ENCODE peak calls at places on chromosomes 3 and 15, in five cellular contexts. One of them, this sample, is unnamed.

GRCh38 chr3:42148982-42149432 is 57.9 kb downstream of the TRAK1 start:
- DNase-seq in IMR-90: peak
- DNase-seq in SK-N-SH: peak
- DNase-seq in GM12878: no peak
- DNase-seq in K562: peak
- DNase-seq in this sample: no peak

GRCh38 chr15:30953731-30954378 is 37.6 kb downstream of the MTMR10 start:
- DNase-seq in IMR-90: peak
- DNase-seq in SK-N-SH: no peak
- DNase-seq in GM12878: no peak
- DNase-seq in K562: peak
- DNase-seq in this sample: peak

GRCh38 chr3:94522488-94522887 is 459.6 kb downstream of the NSUN3 start:
- DNase-seq in IMR-90: no peak
- DNase-seq in SK-N-SH: no peak
- DNase-seq in GM12878: no peak
- DNase-seq in K562: no peak
- DNase-seq in this sample: peak

GRCh38 chr3:112042842-112043280 is 8.3 kb downstream of the TMPRSS7 start:
- DNase-seq in IMR-90: no peak
- DNase-seq in SK-N-SH: no peak
- DNase-seq in GM12878: no peak
- DNase-seq in K562: no peak
- DNase-seq in this sample: no peak

GRCh38 chr3:187615630-187616029 is 54.6 kb downstream of the SST start:
- DNase-seq in IMR-90: no peak
- DNase-seq in SK-N-SH: no peak
- DNase-seq in GM12878: no peak
- DNase-seq in K562: no peak
- DNase-seq in this sample: no peak

GRCh38 chr15:58856090-58856489 is 77.4 kb downstream of the SLTM start:
- DNase-seq in IMR-90: peak
- DNase-seq in SK-N-SH: no peak
- DNase-seq in GM12878: no peak
- DNase-seq in K562: no peak
- DNase-seq in this sample: no peak

GRCh38 chr3:9750556-9751411 is 1.0 kb downstream of the OGG1 start:
- DNase-seq in IMR-90: peak
- DNase-seq in SK-N-SH: no peak
- DNase-seq in GM12878: no peak
- DNase-seq in K562: peak
- DNase-seq in this sample: no peak

GRCh38 chr15:67700023-67700422 is 125.3 kb upstream of the SKOR1 start:
- DNase-seq in IMR-90: no peak
- DNase-seq in SK-N-SH: no peak
- DNase-seq in GM12878: no peak
- DNase-seq in K562: no peak
- DNase-seq in this sample: no peak

GRCh38 chr3:42250761-42251160 is 15.2 kb downstream of the CCK start:
- DNase-seq in IMR-90: no peak
- DNase-seq in SK-N-SH: no peak
- DNase-seq in GM12878: no peak
- DNase-seq in K562: no peak
- DNase-seq in this sample: no peak

GRCh38 chr3:169869484-169870304 is at the start of gene LRRC31:
- DNase-seq in IMR-90: no peak
- DNase-seq in SK-N-SH: no peak
- DNase-seq in GM12878: no peak
- DNase-seq in K562: no peak
- DNase-seq in this sample: no peak

GRCh38 chr3:193833592-193833991 is 240.6 kb downstream of the OPA1 start:
- DNase-seq in IMR-90: no peak
- DNase-seq in SK-N-SH: no peak
- DNase-seq in GM12878: no peak
- DNase-seq in K562: no peak
- DNase-seq in this sample: no peak

GRCh38 chr3:45978348-45978747 is 17.3 kb downstream of the FYCO1 start:
- DNase-seq in IMR-90: no peak
- DNase-seq in SK-N-SH: no peak
- DNase-seq in GM12878: no peak
- DNase-seq in K562: no peak
- DNase-seq in this sample: no peak

GRCh38 chr3:195020921-195021320 is 250.0 kb downstream of the XXYLT1 start:
- DNase-seq in IMR-90: no peak
- DNase-seq in SK-N-SH: no peak
- DNase-seq in GM12878: no peak
- DNase-seq in K562: no peak
- DNase-seq in this sample: no peak

GRCh38 chr3:44680921-44681455 is 31.5 kb upstream of the ZNF502 start:
- DNase-seq in IMR-90: no peak
- DNase-seq in SK-N-SH: no peak
- DNase-seq in GM12878: no peak
- DNase-seq in K562: no peak
- DNase-seq in this sample: no peak

GRCh38 chr3:171061749-171062148 is 35.2 kb upstream of the SLC2A2 start:
- DNase-seq in IMR-90: no peak
- DNase-seq in SK-N-SH: no peak
- DNase-seq in GM12878: no peak
- DNase-seq in K562: no peak
- DNase-seq in this sample: no peak

GRCh38 chr3:182650568-182651128 is 142.7 kb upstream of the ATP11B start:
- DNase-seq in IMR-90: no peak
- DNase-seq in SK-N-SH: no peak
- DNase-seq in GM12878: no peak
- DNase-seq in K562: no peak
- DNase-seq in this sample: no peak

GRCh38 chr15:43903864-43904290 is 77.1 kb downstream of the WDR76 start:
- DNase-seq in IMR-90: peak
- DNase-seq in SK-N-SH: peak
- DNase-seq in GM12878: peak
- DNase-seq in K562: peak
- DNase-seq in this sample: peak

GRCh38 chr3:58532794-58533220 is 4.2 kb downstream of the ACOX2 start:
- DNase-seq in IMR-90: peak
- DNase-seq in SK-N-SH: peak
- DNase-seq in GM12878: peak
- DNase-seq in K562: peak
- DNase-seq in this sample: peak

GRCh38 chr3:33146791-33147445 is 33.1 kb downstream of the CRTAP start:
- DNase-seq in IMR-90: peak
- DNase-seq in SK-N-SH: no peak
- DNase-seq in GM12878: no peak
- DNase-seq in K562: no peak
- DNase-seq in this sample: no peak

GRCh38 chr15:35256555-35256954 is 171.5 kb upstream of the NANOGP8 start:
- DNase-seq in IMR-90: peak
- DNase-seq in SK-N-SH: no peak
- DNase-seq in GM12878: no peak
- DNase-seq in K562: no peak
- DNase-seq in this sample: no peak

GRCh38 chr15:63219196-63219719 is 29.9 kb downstream of the RAB8B start:
- DNase-seq in IMR-90: no peak
- DNase-seq in SK-N-SH: no peak
- DNase-seq in GM12878: no peak
- DNase-seq in K562: no peak
- DNase-seq in this sample: no peak

GRCh38 chr3:72529084-72529483 is 319.2 kb downstream of the SHQ1 start:
- DNase-seq in IMR-90: no peak
- DNase-seq in SK-N-SH: no peak
- DNase-seq in GM12878: no peak
- DNase-seq in K562: no peak
- DNase-seq in this sample: no peak

GRCh38 chr3:159128628-159129027 is 326.8 kb downstream of the MFSD1 start:
- DNase-seq in IMR-90: no peak
- DNase-seq in SK-N-SH: no peak
- DNase-seq in GM12878: no peak
- DNase-seq in K562: no peak
- DNase-seq in this sample: peak

GRCh38 chr15:90638241-90638691 is 78.9 kb upstream of the BLM start:
- DNase-seq in IMR-90: no peak
- DNase-seq in SK-N-SH: peak
- DNase-seq in GM12878: no peak
- DNase-seq in K562: no peak
- DNase-seq in this sample: no peak

GRCh38 chr3:19106307-19106706 is 42.0 kb upstream of the KCNH8 start:
- DNase-seq in IMR-90: no peak
- DNase-seq in SK-N-SH: no peak
- DNase-seq in GM12878: no peak
- DNase-seq in K562: no peak
- DNase-seq in this sample: no peak

GRCh38 chr15:47718474-47719440 is 1.5 kb downstream of the SEMA6D start:
- DNase-seq in IMR-90: peak
- DNase-seq in SK-N-SH: peak
- DNase-seq in GM12878: no peak
- DNase-seq in K562: no peak
- DNase-seq in this sample: no peak

GRCh38 chr3:156760333-156760732 is 65.8 kb upstream of the LEKR1 start:
- DNase-seq in IMR-90: no peak
- DNase-seq in SK-N-SH: no peak
- DNase-seq in GM12878: peak
- DNase-seq in K562: no peak
- DNase-seq in this sample: no peak

GRCh38 chr3:67228136-67228535 is 230.0 kb downstream of the KBTBD8 start:
- DNase-seq in IMR-90: no peak
- DNase-seq in SK-N-SH: no peak
- DNase-seq in GM12878: no peak
- DNase-seq in K562: no peak
- DNase-seq in this sample: no peak

GRCh38 chr3:25429960-25430941 is 2.2 kb downstream of the RARB start:
- DNase-seq in IMR-90: peak
- DNase-seq in SK-N-SH: no peak
- DNase-seq in GM12878: no peak
- DNase-seq in K562: no peak
- DNase-seq in this sample: no peak

GRCh38 chr15:32857732-32858131 is 139.9 kb downstream of the GREM1 start:
- DNase-seq in IMR-90: no peak
- DNase-seq in SK-N-SH: no peak
- DNase-seq in GM12878: no peak
- DNase-seq in K562: no peak
- DNase-seq in this sample: no peak

GRCh38 chr3:113166719-113167492 is 44.5 kb upstream of the BOC start:
- DNase-seq in IMR-90: peak
- DNase-seq in SK-N-SH: peak
- DNase-seq in GM12878: no peak
- DNase-seq in K562: no peak
- DNase-seq in this sample: no peak

GRCh38 chr3:66378256-66378655 is 122.6 kb downstream of the LRIG1 start:
- DNase-seq in IMR-90: peak
- DNase-seq in SK-N-SH: peak
- DNase-seq in GM12878: no peak
- DNase-seq in K562: peak
- DNase-seq in this sample: peak

GRCh38 chr3:3851621-3852323 is 52.5 kb downstream of the LRRN1 start:
- DNase-seq in IMR-90: no peak
- DNase-seq in SK-N-SH: no peak
- DNase-seq in GM12878: no peak
- DNase-seq in K562: no peak
- DNase-seq in this sample: no peak

GRCh38 chr3:3853584-3853983 is 54.4 kb downstream of the LRRN1 start:
- DNase-seq in IMR-90: no peak
- DNase-seq in SK-N-SH: no peak
- DNase-seq in GM12878: no peak
- DNase-seq in K562: no peak
- DNase-seq in this sample: no peak

GRCh38 chr3:3847994-3848970 is 49.1 kb downstream of the LRRN1 start:
- DNase-seq in IMR-90: no peak
- DNase-seq in SK-N-SH: no peak
- DNase-seq in GM12878: no peak
- DNase-seq in K562: no peak
- DNase-seq in this sample: no peak
- TF ChIP-seq RCOR1 in IMR-90: no peak
- TF ChIP-seq RCOR1 in SK-N-SH: no peak
- TF ChIP-seq RCOR1 in GM12878: no peak
- TF ChIP-seq RCOR1 in K562: no peak
- TF ChIP-seq RCOR1 in this sample: no peak

GRCh38 chr15:66228807-66229557 is 24.6 kb downstream of the MEGF11 start:
- DNase-seq in IMR-90: no peak
- DNase-seq in SK-N-SH: no peak
- DNase-seq in GM12878: no peak
- DNase-seq in K562: no peak
- DNase-seq in this sample: no peak
- TF ChIP-seq RCOR1 in IMR-90: no peak
- TF ChIP-seq RCOR1 in SK-N-SH: no peak
- TF ChIP-seq RCOR1 in GM12878: no peak
- TF ChIP-seq RCOR1 in K562: no peak
- TF ChIP-seq RCOR1 in this sample: no peak

GRCh38 chr15:89179966-89180875 is 41.2 kb downstream of the RLBP1 start:
- DNase-seq in IMR-90: peak
- DNase-seq in SK-N-SH: no peak
- DNase-seq in GM12878: peak
- DNase-seq in K562: no peak
- DNase-seq in this sample: no peak

GRCh38 chr15:89177633-89178306 is 43.6 kb downstream of the RLBP1 start:
- DNase-seq in IMR-90: peak
- DNase-seq in SK-N-SH: peak
- DNase-seq in GM12878: peak
- DNase-seq in K562: peak
- DNase-seq in this sample: peak

GRCh38 chr15:89175617-89176191 is 45.7 kb downstream of the RLBP1 start:
- DNase-seq in IMR-90: no peak
- DNase-seq in SK-N-SH: no peak
- DNase-seq in GM12878: no peak
- DNase-seq in K562: no peak
- DNase-seq in this sample: no peak

GRCh38 chr15:89177116-89177515 is 44.3 kb downstream of the RLBP1 start:
- DNase-seq in IMR-90: no peak
- DNase-seq in SK-N-SH: no peak
- DNase-seq in GM12878: no peak
- DNase-seq in K562: no peak
- DNase-seq in this sample: no peak

DNA sequence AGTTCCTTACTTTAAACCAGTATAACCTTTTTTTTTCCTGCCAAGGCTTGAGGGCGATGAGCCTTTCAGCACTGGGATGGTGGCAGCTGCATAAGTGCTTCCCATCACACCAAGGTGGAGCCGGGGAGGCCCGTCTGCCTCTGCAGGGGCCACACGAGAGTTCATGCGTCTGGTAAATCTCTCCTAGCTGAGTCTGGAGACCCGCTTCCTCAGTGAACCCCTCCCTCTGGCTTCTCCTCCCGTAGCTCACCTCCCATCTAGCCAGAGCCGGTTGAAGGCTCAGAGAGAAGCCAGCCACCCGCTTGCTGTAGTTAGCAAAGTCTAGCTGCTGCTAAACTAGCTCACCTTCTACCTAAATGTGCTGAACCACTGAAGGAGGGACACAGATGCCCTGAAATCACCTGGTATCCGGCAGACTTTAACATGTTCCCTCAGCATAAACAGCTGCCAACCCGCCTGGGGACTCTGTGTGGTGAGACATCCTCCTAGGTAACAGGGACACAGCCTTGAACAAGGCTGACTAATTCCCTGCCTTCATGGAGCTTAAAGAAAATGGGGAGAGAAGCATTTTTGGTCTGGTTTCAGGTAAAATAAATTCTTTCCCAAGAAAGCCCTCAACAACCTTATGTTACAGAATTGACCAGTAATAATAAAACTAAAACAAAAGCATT is 42.9 kb downstream of the RLBP1 start:
- DNase-seq in IMR-90: no peak
- DNase-seq in SK-N-SH: no peak
- DNase-seq in GM12878: no peak
- DNase-seq in K562: no peak
- DNase-seq in this sample: no peak
- TF ChIP-seq RCOR1 in IMR-90: no peak
- TF ChIP-seq RCOR1 in SK-N-SH: no peak
- TF ChIP-seq RCOR1 in GM12878: no peak
- TF ChIP-seq RCOR1 in K562: no peak
- TF ChIP-seq RCOR1 in this sample: no peak

GRCh38 chr3:118990818-118991560 is 43.7 kb downstream of the IGSF11 start:
- DNase-seq in IMR-90: no peak
- DNase-seq in SK-N-SH: no peak
- DNase-seq in GM12878: no peak
- DNase-seq in K562: no peak
- DNase-seq in this sample: no peak
- TF ChIP-seq RCOR1 in IMR-90: no peak
- TF ChIP-seq RCOR1 in SK-N-SH: no peak
- TF ChIP-seq RCOR1 in GM12878: no peak
- TF ChIP-seq RCOR1 in K562: no peak
- TF ChIP-seq RCOR1 in this sample: no peak